ENCODE peak calls at places on chromosome 11, in five cellular contexts. V is activated CD4-positive, alpha-beta T cell treated with anti-CD3 and anti-CD28 coated beads for 24 hours; W is left ventricle myocardium superior; B is HT1080; U is cardiac septum. R is an unnamed sample.

GRCh38 chr11:69730500-69730899 is 26.7 kb upstream of the FGF19 start:
- DNase-seq in V (no peak), W (no peak), B (no peak), U (no peak), R (no peak)

GRCh38 chr11:118205979-118206611 is 18.7 kb downstream of the JAML start:
- DNase-seq in V (no peak), W (no peak), B (no peak), U (no peak), R (no peak)

GRCh38 chr11:17745032-17745772 is 10.6 kb downstream of the KCNC1 start:
- DNase-seq in V (no peak), W (no peak), B (peak), U (peak), R (no peak)

GRCh38 chr11:106998126-106998525 is 20.1 kb downstream of the GUCY1A2 start:
- DNase-seq in V (no peak), W (no peak), B (no peak), U (no peak), R (no peak)

GRCh38 chr11:85627332-85627997 is at the start of gene DLG2:
- DNase-seq in V (no peak), W (no peak), B (peak), U (no peak), R (no peak)

GRCh38 chr11:95821640-95822039 is 31.3 kb downstream of the CEP57 start:
- DNase-seq in V (no peak), W (no peak), B (peak), U (no peak), R (no peak)

GRCh38 chr11:110951609-110952008 is 239.4 kb upstream of the ARHGAP20 start:
- DNase-seq in V (no peak), W (no peak), B (no peak), U (no peak), R (no peak)

GRCh38 chr11:204587-205109 is 2.6 kb downstream of the BET1L start:
- DNase-seq in V (no peak), W (no peak), B (no peak), U (peak), R (no peak)

GRCh38 chr11:69377029-69377952 is 83.3 kb downstream of the MYEOV start:
- DNase-seq in V (no peak), W (peak), B (no peak), U (no peak), R (no peak)

GRCh38 chr11:105732611-105733010 is 122.7 kb downstream of the GRIA4 start:
- DNase-seq in V (no peak), W (no peak), B (no peak), U (no peak), R (no peak)

R was measured in body of pancreas.